ENCODE peak calls at places on chromosome 9, in four cellular contexts. One of them, this sample, is unnamed.

GRCh38 chr9:137025120-137025966 is 2.7 kb downstream of the ABCA2 start:
- DNase-seq in lower leg skin: no peak
- DNase-seq in cardiac fibroblast: no peak
- DNase-seq in endothelial cell: no peak
- DNase-seq in this sample: no peak

GRCh38 chr9:126532019-126532462 is 81.7 kb upstream of the LMX1B start:
- DNase-seq in lower leg skin: no peak
- DNase-seq in cardiac fibroblast: peak; percentile 60
- DNase-seq in endothelial cell: no peak
- DNase-seq in this sample: no peak

GRCh38 chr9:114677418-114677817 is 4.6 kb downstream of the TEX48 start:
- DNase-seq in lower leg skin: no peak
- DNase-seq in cardiac fibroblast: peak; percentile 98
- DNase-seq in endothelial cell: no peak
- DNase-seq in this sample: no peak

GRCh38 chr9:134053941-134054761 is 13.7 kb downstream of the BRD3 start:
- DNase-seq in lower leg skin: no peak
- DNase-seq in cardiac fibroblast: no peak
- DNase-seq in endothelial cell: no peak
- DNase-seq in this sample: no peak

GRCh38 chr9:72586388-72587160 is 65.2 kb downstream of the TMC1 start:
- DNase-seq in lower leg skin: no peak
- DNase-seq in cardiac fibroblast: peak; percentile 93
- DNase-seq in endothelial cell: no peak
- DNase-seq in this sample: no peak

GRCh38 chr9:70567511-70567910 is 153.1 kb upstream of the KLF9 start:
- DNase-seq in lower leg skin: no peak
- DNase-seq in cardiac fibroblast: no peak
- DNase-seq in endothelial cell: no peak
- DNase-seq in this sample: no peak

GRCh38 chr9:133458643-133459312 is 1.0 kb upstream of the CACFD1 start:
- DNase-seq in lower leg skin: no peak
- DNase-seq in cardiac fibroblast: no peak
- DNase-seq in endothelial cell: no peak
- DNase-seq in this sample: no peak

GRCh38 chr9:135774239-135774747 is 72.3 kb downstream of the KCNT1 start:
- DNase-seq in lower leg skin: no peak
- DNase-seq in cardiac fibroblast: no peak
- DNase-seq in endothelial cell: no peak
- DNase-seq in this sample: no peak

GRCh38 chr9:119026120-119026519 is 343.1 kb downstream of the BRINP1 start:
- DNase-seq in lower leg skin: peak; percentile 83
- DNase-seq in cardiac fibroblast: no peak
- DNase-seq in endothelial cell: no peak
- DNase-seq in this sample: no peak

GRCh38 chr9:23342296-23342695 is 483.7 kb downstream of the ELAVL2 start:
- DNase-seq in lower leg skin: no peak
- DNase-seq in cardiac fibroblast: peak; percentile 17
- DNase-seq in endothelial cell: no peak
- DNase-seq in this sample: no peak

GRCh38 chr9:134936762-134937555 is 19.2 kb upstream of the FCN1 start:
- DNase-seq in lower leg skin: no peak
- DNase-seq in cardiac fibroblast: no peak
- DNase-seq in endothelial cell: no peak
- DNase-seq in this sample: no peak

GRCh38 chr9:107805198-107805597 is 315.6 kb upstream of the KLF4 start:
- DNase-seq in lower leg skin: no peak
- DNase-seq in cardiac fibroblast: peak; percentile 30
- DNase-seq in endothelial cell: no peak
- DNase-seq in this sample: no peak

GRCh38 chr9:97572892-97573365 is 60.2 kb downstream of the TSTD2 start:
- DNase-seq in lower leg skin: peak; percentile 54
- DNase-seq in cardiac fibroblast: no peak
- DNase-seq in endothelial cell: no peak
- DNase-seq in this sample: peak; percentile 39

GRCh38 chr9:70998962-70999361 is 122.5 kb downstream of the TRPM3 start:
- DNase-seq in lower leg skin: no peak
- DNase-seq in cardiac fibroblast: no peak
- DNase-seq in endothelial cell: no peak
- DNase-seq in this sample: no peak

GRCh38 chr9:78958887-78959286 is 612.9 kb upstream of the TLE4 start:
- DNase-seq in lower leg skin: no peak
- DNase-seq in cardiac fibroblast: no peak
- DNase-seq in endothelial cell: no peak
- DNase-seq in this sample: no peak

GRCh38 chr9:133275105-133276000 is at the start of gene ABO:
- DNase-seq in lower leg skin: peak; percentile 83
- DNase-seq in cardiac fibroblast: no peak
- DNase-seq in endothelial cell: peak; percentile 45
- DNase-seq in this sample: peak; percentile 70

GRCh38 chr9:114456929-114457328 is 48.3 kb downstream of the WHRN start:
- DNase-seq in lower leg skin: no peak
- DNase-seq in cardiac fibroblast: no peak
- DNase-seq in endothelial cell: no peak
- DNase-seq in this sample: no peak

GRCh38 chr9:88085481-88085880 is 52.8 kb downstream of the SPATA31C2 start:
- DNase-seq in lower leg skin: no peak
- DNase-seq in cardiac fibroblast: no peak
- DNase-seq in endothelial cell: no peak
- DNase-seq in this sample: no peak

GRCh38 chr9:37582548-37583157 is 6.5 kb upstream of the FBXO10 start:
- DNase-seq in lower leg skin: no peak
- DNase-seq in cardiac fibroblast: peak; percentile 85
- DNase-seq in endothelial cell: no peak
- DNase-seq in this sample: no peak

GRCh38 chr9:14924821-14925220 is 14.6 kb upstream of the FREM1 start:
- DNase-seq in lower leg skin: no peak
- DNase-seq in cardiac fibroblast: peak; percentile 86
- DNase-seq in endothelial cell: no peak
- DNase-seq in this sample: no peak

GRCh38 chr9:119224431-119224830 is 144.8 kb downstream of the BRINP1 start:
- DNase-seq in lower leg skin: no peak
- DNase-seq in cardiac fibroblast: no peak
- DNase-seq in endothelial cell: no peak
- DNase-seq in this sample: no peak

GRCh38 chr9:7760014-7760415 is 39.6 kb downstream of the DMAC1 start:
- DNase-seq in lower leg skin: no peak
- DNase-seq in cardiac fibroblast: peak; percentile 58
- DNase-seq in endothelial cell: no peak
- DNase-seq in this sample: no peak

GRCh38 chr9:126947529-126947928 is 32.9 kb downstream of the RALGPS1 start:
- DNase-seq in lower leg skin: no peak
- DNase-seq in cardiac fibroblast: no peak
- DNase-seq in endothelial cell: no peak
- DNase-seq in this sample: no peak

GRCh38 chr9:104247899-104248460 is 153.9 kb downstream of the SMC2 start:
- DNase-seq in lower leg skin: no peak
- DNase-seq in cardiac fibroblast: peak; percentile 47
- DNase-seq in endothelial cell: no peak
- DNase-seq in this sample: no peak

GRCh38 chr9:11148189-11148588 is 535.4 kb upstream of the PTPRD start:
- DNase-seq in lower leg skin: no peak
- DNase-seq in cardiac fibroblast: no peak
- DNase-seq in endothelial cell: no peak
- DNase-seq in this sample: no peak

GRCh38 chr9:34505370-34506120 is 17.2 kb downstream of the ENHO start:
- DNase-seq in lower leg skin: peak; percentile 58
- DNase-seq in cardiac fibroblast: no peak
- DNase-seq in endothelial cell: no peak
- DNase-seq in this sample: no peak

GRCh38 chr9:85425153-85425611 is 316.6 kb downstream of the AGTPBP1 start:
- DNase-seq in lower leg skin: peak; percentile 91
- DNase-seq in cardiac fibroblast: peak; percentile 57
- DNase-seq in endothelial cell: peak; percentile 85
- DNase-seq in this sample: peak; percentile 80

GRCh38 chr9:92728831-92729734 is 35.5 kb downstream of the BICD2 start:
- DNase-seq in lower leg skin: peak; percentile 64
- DNase-seq in cardiac fibroblast: peak; percentile 24
- DNase-seq in endothelial cell: no peak
- DNase-seq in this sample: peak; percentile 65
- TF ChIP-seq CTCF in lower leg skin: no peak
- TF ChIP-seq CTCF in cardiac fibroblast: peak; percentile 53
- TF ChIP-seq CTCF in endothelial cell: no peak
- TF ChIP-seq CTCF in this sample: peak; percentile 51

GRCh38 chr9:35856882-35857281 is 13.3 kb downstream of the OR13J1 start:
- DNase-seq in lower leg skin: no peak
- DNase-seq in cardiac fibroblast: no peak
- DNase-seq in endothelial cell: no peak
- DNase-seq in this sample: peak; percentile 57

GRCh38 chr9:35861161-35861897 is 8.9 kb downstream of the OR13J1 start:
- DNase-seq in lower leg skin: no peak
- DNase-seq in cardiac fibroblast: no peak
- DNase-seq in endothelial cell: no peak
- DNase-seq in this sample: peak; percentile 54

GRCh38 chr9:35858428-35858827 is 11.8 kb downstream of the OR13J1 start:
- DNase-seq in lower leg skin: no peak
- DNase-seq in cardiac fibroblast: no peak
- DNase-seq in endothelial cell: no peak
- DNase-seq in this sample: no peak

GRCh38 chr9:35859995-35860348 is 10.2 kb downstream of the OR13J1 start:
- DNase-seq in lower leg skin: no peak
- DNase-seq in cardiac fibroblast: no peak
- DNase-seq in endothelial cell: no peak
- DNase-seq in this sample: no peak

DNA sequence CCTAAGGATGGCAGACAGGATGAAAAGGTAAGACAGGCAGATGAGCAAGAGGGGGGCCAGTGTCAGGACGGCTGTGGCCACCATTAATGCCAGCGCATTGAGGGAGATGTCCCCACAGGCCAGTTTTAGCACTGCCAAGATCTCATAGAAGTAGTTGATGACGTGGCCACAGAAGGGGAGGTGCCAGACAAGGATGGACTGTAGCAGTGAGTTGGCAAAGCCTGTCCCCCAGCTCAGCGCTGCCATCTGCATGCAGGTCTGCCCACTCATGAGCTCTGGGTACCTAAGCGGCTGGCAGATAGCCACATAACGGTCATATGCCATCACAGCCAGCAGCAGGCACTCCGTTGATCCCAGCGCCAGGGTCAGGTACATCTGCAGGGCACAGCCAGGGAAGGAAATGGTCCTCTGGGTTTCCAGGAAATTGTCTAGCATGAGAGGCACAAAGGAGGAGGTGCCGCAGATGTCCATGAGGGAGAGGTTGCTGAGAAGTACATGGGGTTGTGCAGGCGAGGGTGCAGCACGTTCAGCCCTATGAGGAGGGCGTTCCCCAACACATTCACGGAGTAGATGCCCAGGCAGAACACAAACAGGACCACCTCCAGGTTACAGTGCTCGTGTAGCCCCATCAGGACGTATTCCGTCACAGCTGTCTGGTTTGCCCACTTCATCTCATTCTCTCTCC is 10.7 kb downstream of the OR13J1 start:
- DNase-seq in lower leg skin: no peak
- DNase-seq in cardiac fibroblast: no peak
- DNase-seq in endothelial cell: no peak
- DNase-seq in this sample: peak; percentile 45
- TF ChIP-seq CTCF in lower leg skin: no peak
- TF ChIP-seq CTCF in cardiac fibroblast: no peak
- TF ChIP-seq CTCF in endothelial cell: no peak
- TF ChIP-seq CTCF in this sample: no peak

GRCh38 chr9:19230356-19231125 is at the start of gene DENND4C:
- DNase-seq in lower leg skin: peak; percentile 96
- DNase-seq in cardiac fibroblast: peak; percentile 90
- DNase-seq in endothelial cell: peak; percentile 96
- DNase-seq in this sample: peak; percentile 93
- TF ChIP-seq CTCF in lower leg skin: no peak
- TF ChIP-seq CTCF in cardiac fibroblast: no peak
- TF ChIP-seq CTCF in endothelial cell: no peak
- TF ChIP-seq CTCF in this sample: peak; percentile 29

DNA sequence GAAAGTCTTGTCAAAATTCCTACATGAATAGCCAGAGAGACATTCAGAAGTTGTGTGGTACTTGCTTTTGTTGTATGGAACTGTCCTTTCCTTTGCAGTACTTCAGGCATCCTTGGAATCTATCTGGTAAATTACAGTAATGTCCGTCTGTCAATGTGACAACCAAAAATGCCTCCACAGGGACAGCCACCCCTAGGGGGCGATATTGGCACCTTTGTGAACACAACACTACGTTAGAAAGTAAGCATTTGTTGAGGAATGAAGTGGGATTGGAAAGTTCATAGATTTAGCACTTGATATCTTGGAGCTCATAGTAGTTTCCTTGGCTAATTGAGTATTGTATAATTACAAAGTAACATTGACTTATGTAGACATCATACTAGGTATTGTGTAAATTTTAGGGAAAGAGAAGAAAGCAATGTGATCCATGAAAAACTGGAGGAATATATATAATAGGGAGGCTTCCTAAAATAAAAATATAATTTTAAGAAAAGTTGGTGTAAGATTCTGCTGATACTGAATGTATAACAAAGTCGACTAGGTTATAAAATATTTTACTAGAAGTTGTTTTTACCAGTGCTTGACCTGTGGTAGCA is 32.7 kb downstream of the TMEFF1 start:
- DNase-seq in lower leg skin: no peak
- DNase-seq in cardiac fibroblast: peak; percentile 61
- DNase-seq in endothelial cell: peak; percentile 90
- DNase-seq in this sample: no peak
- TF ChIP-seq CTCF in lower leg skin: no peak
- TF ChIP-seq CTCF in cardiac fibroblast: peak; percentile 84
- TF ChIP-seq CTCF in endothelial cell: peak; percentile 87
- TF ChIP-seq CTCF in this sample: peak; percentile 77

DNA sequence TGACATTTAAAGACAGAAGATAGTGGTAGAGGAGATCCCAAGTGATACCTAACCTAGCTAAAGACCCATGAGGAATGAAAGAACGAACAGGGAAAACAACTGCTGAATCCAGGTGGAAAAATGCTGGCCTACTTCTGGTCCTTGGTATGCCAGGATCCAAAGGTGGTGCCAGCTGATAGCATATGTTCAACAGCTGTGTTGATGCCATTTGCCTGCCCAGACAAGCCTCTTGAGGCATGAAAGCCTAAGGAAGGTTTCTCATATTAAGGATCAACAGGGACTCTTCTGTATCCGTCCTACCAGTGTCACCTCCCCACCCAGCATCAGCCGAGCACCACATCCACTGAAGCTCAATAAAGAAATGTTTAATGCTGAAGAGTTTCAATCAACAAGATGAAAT is 225.7 kb upstream of the DMRT1 start:
- DNase-seq in lower leg skin: peak; percentile 66
- DNase-seq in cardiac fibroblast: no peak
- DNase-seq in endothelial cell: no peak
- DNase-seq in this sample: no peak
- TF ChIP-seq CTCF in lower leg skin: no peak
- TF ChIP-seq CTCF in cardiac fibroblast: no peak
- TF ChIP-seq CTCF in endothelial cell: no peak
- TF ChIP-seq CTCF in this sample: no peak

DNA sequence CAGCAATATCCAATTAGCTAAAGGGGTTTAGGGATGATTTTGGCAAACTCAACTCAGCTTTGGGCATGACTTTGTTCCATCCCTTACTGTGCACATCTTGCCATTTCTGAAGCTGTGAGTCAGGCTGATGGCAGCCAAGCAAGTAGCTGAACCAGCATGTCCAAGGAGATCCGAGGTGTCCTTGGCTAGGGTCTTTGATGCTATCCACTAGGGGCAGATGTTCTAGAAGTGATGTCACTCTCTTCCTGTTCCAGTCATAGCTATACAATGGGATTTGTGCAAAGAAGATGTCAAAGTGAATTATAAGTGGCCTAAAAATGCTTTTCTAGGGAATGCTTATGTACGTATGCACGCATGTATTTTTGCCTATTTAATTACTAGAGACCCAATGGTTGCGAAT is 160.8 kb upstream of the PAPPA start:
- DNase-seq in lower leg skin: no peak
- DNase-seq in cardiac fibroblast: no peak
- DNase-seq in endothelial cell: no peak
- DNase-seq in this sample: no peak
- TF ChIP-seq CTCF in lower leg skin: no peak
- TF ChIP-seq CTCF in cardiac fibroblast: no peak
- TF ChIP-seq CTCF in endothelial cell: no peak
- TF ChIP-seq CTCF in this sample: no peak